ENCODE peak calls at places on chromosomes 7 and 10, in four cellular contexts. M, J, V and Q are unnamed samples. For H3K4me1, the result is how much of the 10 kb centered on the place peaks cover.

GRCh38 chr10:78774999-78775711 is 293.6 kb upstream of the ZMIZ1 start:
- DNase-seq in M (no peak), J (peak), V (no peak), Q (peak)

GRCh38 chr7:132464740-132465139 is 111.5 kb downstream of the PLXNA4 start:
- DNase-seq in M (no peak), J (no peak), V (no peak), Q (no peak)

GRCh38 chr10:119337223-119337622 is 129.9 kb downstream of the GRK5 start:
- DNase-seq in M (no peak), J (no peak), V (no peak), Q (no peak)

GRCh38 chr10:13450078-13450477 is 78.7 kb downstream of the BEND7 start:
- DNase-seq in M (no peak), J (no peak), V (no peak), Q (no peak)

GRCh38 chr7:80287400-80288174 is 153.0 kb downstream of the GNAI1 start:
- DNase-seq in M (no peak), J (no peak), V (no peak), Q (no peak)

GRCh38 chr7:28758186-28758585 is 199.9 kb downstream of the TRIL start:
- DNase-seq in M (no peak), J (no peak), V (no peak), Q (no peak)

GRCh38 chr7:123343611-123344010 is 143.8 kb upstream of the SLC13A1 start:
- DNase-seq in M (no peak), J (no peak), V (no peak), Q (peak)

GRCh38 chr7:152006336-152006735 is 19.1 kb upstream of the GALNT11 start:
- DNase-seq in M (no peak), J (no peak), V (no peak), Q (peak)

GRCh38 chr10:5305374-5305773 is 59.4 kb upstream of the UCN3 start:
- DNase-seq in M (no peak), J (no peak), V (no peak), Q (no peak)

GRCh38 chr10:7318836-7319235 is 92.0 kb downstream of the SFMBT2 start:
- DNase-seq in M (no peak), J (no peak), V (no peak), Q (no peak)

GRCh38 chr10:108789911-108790310 is 1133.4 kb downstream of the XPNPEP1 start:
- DNase-seq in M (no peak), J (no peak), V (no peak), Q (no peak)

GRCh38 chr10:60238408-60239100 is 151.1 kb downstream of the ANK3 start:
- DNase-seq in M (peak), J (no peak), V (peak), Q (no peak)

GRCh38 chr7:4959881-4960280 is 894 bp upstream of the MMD2 start:
- DNase-seq in M (no peak), J (no peak), V (no peak), Q (no peak)

GRCh38 chr7:29888006-29888405 is 81.7 kb downstream of the WIPF3 start:
- DNase-seq in M (no peak), J (no peak), V (no peak), Q (no peak)

GRCh38 chr7:105887569-105888199 is 11.3 kb upstream of the ATXN7L1 start:
- DNase-seq in M (no peak), J (no peak), V (no peak), Q (no peak)

GRCh38 chr10:103716206-103717160 is 138.9 kb downstream of the SH3PXD2A start:
- DNase-seq in M (no peak), J (no peak), V (no peak), Q (no peak)

GRCh38 chr7:101186839-101187448 is 6.9 kb upstream of the NAT16 start:
- DNase-seq in M (no peak), J (no peak), V (no peak), Q (no peak)

GRCh38 chr7:12138421-12138820 is 72.7 kb upstream of the TMEM106B start:
- DNase-seq in M (no peak), J (no peak), V (no peak), Q (no peak)

DNA sequence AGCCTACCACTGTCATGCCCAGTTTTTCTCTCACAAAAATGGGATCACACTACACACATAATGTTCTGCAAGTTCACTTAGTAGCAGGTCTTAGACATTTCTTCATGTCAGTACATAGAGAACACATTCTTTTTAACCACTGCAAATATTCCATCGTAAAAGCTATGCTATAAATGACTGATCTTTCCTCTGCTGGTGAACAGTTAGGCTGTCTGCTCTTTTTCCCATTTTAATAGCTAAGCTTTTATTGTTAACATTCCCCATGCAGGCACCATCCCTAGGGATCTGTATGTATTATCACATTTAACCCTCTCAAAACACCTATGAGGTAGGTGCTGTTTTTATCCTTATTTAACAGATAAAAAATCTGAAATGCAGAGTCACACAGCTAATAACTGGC is 46.2 kb upstream of the PDCD4 start:
- DNase-seq in M (no peak), J (no peak), V (no peak), Q (no peak)
- H3K27ac ChIP-seq in M (no peak), J (peak), V (no peak), Q (no peak)

GRCh38 chr10:33805831-33806230 is 471.4 kb upstream of the NRP1 start:
- DNase-seq in M (no peak), J (no peak), V (no peak), Q (no peak)
- H3K4me3 ChIP-seq in M (no peak), J (no peak), V (no peak), Q (no peak)

GRCh38 chr7:102409340-102409739 is 13.2 kb downstream of the PRKRIP1 start:
- DNase-seq in M (no peak), J (no peak), V (no peak), Q (no peak)
- H3K4me1 ChIP-seq in M (under half), J (under half), V (under half), Q (under half)

GRCh38 chr7:144835668-144836544 is at the start of gene TPK1:
- DNase-seq in M (peak), J (peak), V (peak), Q (peak)

GRCh38 chr7:144836545-144836842 is 641 bp upstream of the TPK1 start:
- DNase-seq in M (no peak), J (no peak), V (no peak), Q (no peak)

GRCh38 chr7:144830811-144831210 is 5.0 kb downstream of the TPK1 start:
- DNase-seq in M (no peak), J (no peak), V (no peak), Q (no peak)

GRCh38 chr7:144834516-144835165 is 1.2 kb downstream of the TPK1 start:
- DNase-seq in M (no peak), J (no peak), V (no peak), Q (no peak)

DNA sequence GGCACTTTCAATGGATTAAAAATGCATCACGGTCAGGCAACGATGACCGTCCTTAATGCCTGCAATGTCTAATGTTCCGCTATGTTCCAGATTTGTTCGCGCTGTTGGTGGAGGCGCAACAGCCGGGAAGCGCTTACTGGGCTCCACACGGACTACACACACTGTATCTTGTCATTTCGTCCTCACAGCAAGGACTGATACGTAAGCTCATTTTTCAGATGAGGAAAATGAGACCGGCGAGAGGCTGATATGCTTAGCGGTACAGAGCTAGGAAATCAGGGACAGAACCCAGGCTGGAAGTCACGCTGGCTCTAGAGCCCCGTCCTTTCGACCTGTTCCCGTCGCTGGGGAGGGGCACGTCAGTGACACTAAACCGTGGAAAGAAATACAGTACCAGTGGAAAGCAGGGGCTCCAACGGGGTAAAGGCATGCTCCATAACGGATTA is 664 bp downstream of the TPK1 start:
- DNase-seq in M (peak), J (peak), V (no peak), Q (no peak)
- H3K27ac ChIP-seq in M (no peak), J (peak), V (no peak), Q (peak)

GRCh38 chr10:53667063-53667462 is 894.5 kb upstream of the MBL2 start:
- DNase-seq in M (no peak), J (no peak), V (no peak), Q (no peak)

DNA sequence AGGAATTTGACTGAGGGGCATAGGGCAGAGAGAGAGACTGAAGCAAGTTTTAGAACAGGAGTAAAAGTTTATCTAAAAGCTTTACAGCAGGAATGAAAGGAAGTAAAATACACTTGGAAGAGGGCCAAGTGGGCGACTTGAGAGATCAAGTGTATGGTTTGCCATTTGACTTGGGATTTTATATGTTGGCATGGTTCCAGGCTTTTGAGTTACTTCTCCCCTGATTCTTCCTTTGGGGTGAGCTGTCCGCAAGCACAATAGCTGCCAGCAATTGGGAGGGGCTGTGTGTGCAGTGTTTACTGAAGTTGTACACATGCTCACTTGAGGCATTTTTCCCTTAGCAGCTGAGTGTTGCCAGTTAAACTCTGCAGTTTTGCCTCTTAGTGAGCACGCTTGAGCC is 892.0 kb upstream of the MBL2 start:
- DNase-seq in M (peak), J (no peak), V (no peak), Q (no peak)
- H3K4me3 ChIP-seq in M (no peak), J (no peak), V (no peak), Q (no peak)

DNA sequence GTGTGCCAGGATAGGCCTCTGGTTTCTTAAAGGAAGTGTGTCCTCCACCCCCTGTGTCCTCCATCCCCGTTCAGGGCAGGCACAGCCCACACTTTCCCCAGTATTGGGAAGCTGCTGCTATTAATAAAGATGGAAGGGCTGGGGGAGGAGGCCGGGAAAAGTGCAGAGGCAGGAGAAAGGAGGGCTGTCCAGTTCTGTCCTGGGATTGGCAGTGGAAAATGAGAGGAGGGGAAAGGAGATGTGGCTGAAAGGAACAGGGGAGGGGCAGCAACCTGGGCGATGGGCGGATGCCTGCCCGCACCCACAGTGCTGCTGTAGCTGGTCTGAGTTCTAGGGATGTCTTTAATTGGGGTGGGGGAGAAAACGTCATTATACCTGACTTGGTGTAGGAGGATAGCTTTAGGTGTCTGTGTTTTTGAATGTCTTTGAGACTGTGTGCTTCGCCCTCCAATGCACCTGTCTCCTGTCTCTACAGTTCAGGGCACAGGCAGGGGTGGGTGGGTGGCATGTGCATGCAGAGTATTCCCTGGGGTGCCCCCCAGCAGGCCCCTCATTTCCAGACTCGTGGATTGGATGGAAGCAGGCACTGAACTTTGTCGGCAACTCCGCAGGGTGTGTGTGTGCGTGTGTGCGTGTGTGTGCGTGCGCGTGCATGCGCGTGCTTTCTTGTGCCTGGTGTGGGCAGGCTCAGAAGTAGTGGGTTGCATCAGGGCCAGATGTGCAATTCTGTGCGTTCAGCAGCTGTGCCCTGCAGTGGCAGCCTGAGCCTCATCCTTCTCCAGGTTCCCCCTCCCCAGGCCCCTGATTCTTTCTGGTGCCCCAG is 2.5 kb downstream of the TRIM8 start:
- DNase-seq in M (peak), J (peak), V (no peak), Q (no peak)
- H3K4me1 ChIP-seq in M (half or more), J (under half), V (under half), Q (under half)

GRCh38 chr10:130141460-130141859 is 5.3 kb downstream of the GLRX3 start:
- DNase-seq in M (no peak), J (no peak), V (no peak), Q (no peak)

GRCh38 chr10:130141878-130142277 is 5.7 kb downstream of the GLRX3 start:
- DNase-seq in M (no peak), J (no peak), V (no peak), Q (no peak)

GRCh38 chr10:130140425-130140824 is 4.2 kb downstream of the GLRX3 start:
- DNase-seq in M (no peak), J (no peak), V (no peak), Q (no peak)

GRCh38 chr10:130141038-130141437 is 4.8 kb downstream of the GLRX3 start:
- DNase-seq in M (no peak), J (no peak), V (no peak), Q (no peak)

DNA sequence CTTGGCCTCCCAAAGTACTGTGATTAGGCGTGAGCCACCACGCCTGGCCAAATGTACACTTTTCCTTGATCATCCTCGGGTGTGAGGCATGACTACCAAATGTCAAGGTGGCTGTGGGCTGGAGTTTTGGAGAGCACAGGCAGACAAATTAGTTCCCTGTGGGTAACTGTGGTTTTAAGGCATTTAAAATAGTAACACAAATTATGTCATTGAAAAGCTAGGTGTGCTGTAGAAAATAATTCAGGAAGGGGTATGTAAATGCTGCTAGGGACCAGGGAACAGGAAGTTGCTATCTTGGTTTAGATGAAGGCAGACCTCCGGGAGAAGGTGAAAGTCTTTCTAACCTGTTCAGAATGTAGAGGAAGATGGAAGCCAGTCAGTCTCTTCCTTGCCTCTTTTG is 9.9 kb downstream of the GLRX3 start:
- DNase-seq in M (no peak), J (no peak), V (no peak), Q (no peak)
- H3K27ac ChIP-seq in M (no peak), J (no peak), V (no peak), Q (no peak)

GRCh38 chr10:114273910-114274309 is 34.9 kb downstream of the VWA2 start:
- DNase-seq in M (no peak), J (no peak), V (no peak), Q (no peak)

GRCh38 chr10:114276671-114277070 is 37.6 kb downstream of the VWA2 start:
- DNase-seq in M (no peak), J (no peak), V (no peak), Q (no peak)

GRCh38 chr10:114272696-114273095 is 33.6 kb downstream of the VWA2 start:
- DNase-seq in M (no peak), J (no peak), V (no peak), Q (no peak)

GRCh38 chr10:114276066-114276465 is 37.0 kb downstream of the VWA2 start:
- DNase-seq in M (no peak), J (no peak), V (no peak), Q (no peak)

DNA sequence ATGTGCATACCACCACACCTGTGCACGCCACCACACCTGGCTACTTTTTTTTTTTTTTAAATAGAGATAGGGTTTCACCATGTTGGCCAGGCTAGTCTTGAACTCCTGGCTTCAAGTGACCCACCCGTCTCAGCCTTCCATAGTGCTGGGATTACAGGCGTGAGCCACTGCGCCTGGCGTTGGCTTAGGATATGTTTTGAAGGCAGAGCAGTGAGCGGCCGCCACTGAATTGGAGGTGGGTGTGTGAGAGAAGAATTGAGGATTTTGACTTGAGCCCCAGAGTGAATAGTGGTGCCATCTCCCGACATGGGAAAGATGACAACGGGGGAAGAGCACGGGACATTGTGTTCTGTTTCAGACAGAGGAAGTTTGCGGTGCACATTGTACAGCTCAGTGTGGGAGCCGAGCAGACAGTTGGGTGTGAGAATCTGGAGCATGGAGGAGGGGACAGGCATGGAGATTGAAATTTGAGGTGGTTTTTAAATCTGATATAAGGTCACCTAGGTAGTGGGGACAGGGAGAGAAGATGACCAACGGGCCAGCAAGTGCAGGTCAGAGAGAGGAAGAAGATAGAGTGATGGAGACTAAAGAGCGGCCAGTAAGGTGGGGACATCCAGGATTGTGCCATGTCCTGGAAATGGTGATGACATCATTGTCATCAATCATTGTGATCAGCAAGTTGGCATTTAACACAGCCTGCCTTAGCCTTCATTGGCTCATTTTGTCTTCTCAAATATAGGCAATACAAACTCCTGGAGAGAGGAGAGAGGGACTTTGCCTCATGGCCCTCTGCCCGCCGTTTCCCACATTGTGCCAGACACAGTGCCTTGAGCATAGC is 35.8 kb downstream of the VWA2 start:
- DNase-seq in M (no peak), J (no peak), V (no peak), Q (no peak)
- H3K4me3 ChIP-seq in M (no peak), J (no peak), V (no peak), Q (no peak)

DNA sequence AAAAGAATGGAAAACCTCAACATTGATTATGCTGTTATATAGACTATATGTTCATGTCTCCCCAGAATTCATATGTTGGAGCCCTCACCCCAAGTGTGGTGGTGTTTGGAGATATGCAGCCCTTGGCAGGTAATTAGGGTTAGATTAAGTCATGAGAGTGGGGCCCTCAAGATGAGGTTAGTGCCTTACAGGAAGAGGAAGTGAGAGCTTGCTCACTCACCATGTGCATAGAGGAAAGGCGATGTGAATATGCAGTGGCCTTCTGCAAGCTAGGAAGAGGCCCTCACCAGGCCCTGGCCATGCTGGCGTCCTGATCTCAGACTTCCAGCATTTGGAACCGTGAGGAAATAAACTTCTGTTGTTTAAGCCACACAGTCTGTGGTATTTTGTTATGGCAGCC is 14.8 kb downstream of the ZNF33A start:
- DNase-seq in M (no peak), J (no peak), V (no peak), Q (no peak)
- H3K4me1 ChIP-seq in M (under half), J (under half), V (under half), Q (under half)

GRCh38 chr7:148011753-148012152 is 578.8 kb upstream of the C7orf33 start:
- DNase-seq in M (peak), J (no peak), V (no peak), Q (no peak)

GRCh38 chr7:148014473-148014872 is 576.1 kb upstream of the C7orf33 start:
- DNase-seq in M (no peak), J (no peak), V (no peak), Q (no peak)
- H3K27ac ChIP-seq in M (no peak), J (no peak), V (no peak), Q (no peak)